ENCODE peak calls at places on chromosomes 13 and 19, in five cellular contexts. V is stimulated activated CD8-positive, alpha-beta memory T cell treated with anti-CD3 and anti-CD28 coated beads, Interleukin-7, amount 100 ng/mL, for 48 hours; Q is activated CD4-positive, alpha-beta T cell treated with anti-CD3 and anti-CD28 coated beads, Interleukin-2, amount 10 ng/mL, durations not matched to agents 7 days and 5 days; G is GM12892; W is body of pancreas. L is an unnamed sample.

GRCh38 chr13:83881031-83881727 is 1.1 kb downstream of the SLITRK1 start:
- DNase-seq in Q (no peak), W (no peak), V (no peak), G (no peak), L (no peak)

GRCh38 chr13:31927219-31927653 is 104.3 kb upstream of the FRY start:
- DNase-seq in V (no peak), G (no peak), W (peak), Q (no peak), L (no peak)

GRCh38 chr19:1258161-1258492 is 9.7 kb downstream of the MIDN start:
- DNase-seq in G (no peak), V (no peak), Q (no peak), W (no peak), L (no peak)

GRCh38 chr13:50080856-50081105 is 65.5 kb downstream of the KCNRG start:
- DNase-seq in G (no peak), Q (no peak), W (no peak), V (no peak), L (peak)

GRCh38 chr13:74210693-74211393 is 76.6 kb upstream of the KLF12 start:
- DNase-seq in G (no peak), V (no peak), W (peak), Q (no peak), L (no peak)

GRCh38 chr19:54517483-54517882 is 14.9 kb downstream of the LAIR2 start:
- DNase-seq in Q (peak), G (no peak), V (no peak), W (peak), L (peak)

GRCh38 chr13:42803563-42804212 is 22.3 kb downstream of the FAM216B start:
- DNase-seq in V (no peak), W (no peak), G (no peak), Q (no peak), L (no peak)

GRCh38 chr19:16896913-16897571 is 8.2 kb downstream of the F2RL3 start:
- DNase-seq in W (peak), V (peak), Q (peak), G (peak), L (peak)

GRCh38 chr13:47215741-47216140 is 318.9 kb upstream of the HTR2A start:
- DNase-seq in Q (no peak), G (no peak), V (no peak), W (no peak), L (peak)

GRCh38 chr19:8221161-8221560 is 12.0 kb downstream of the CERS4 start:
- DNase-seq in G (no peak), V (no peak), Q (no peak), W (peak), L (no peak)

GRCh38 chr13:93690139-93690538 is 463.5 kb downstream of the GPC6 start:
- DNase-seq in V (no peak), G (no peak), Q (no peak), W (no peak), L (no peak)

GRCh38 chr19:18058208-18059009 is 28.3 kb downstream of the IL12RB1 start:
- DNase-seq in V (peak), W (peak), Q (peak), G (peak), L (peak)

GRCh38 chr19:35693835-35694599 is 10.3 kb upstream of the ZBTB32 start:
- DNase-seq in W (peak), V (peak), G (peak), Q (peak), L (peak)

GRCh38 chr19:40191836-40192646 is 815 bp downstream of the MAP3K10 start:
- DNase-seq in G (no peak), Q (peak), V (no peak), W (peak), L (peak)

GRCh38 chr19:12331211-12331941 is 2.1 kb downstream of the ZNF563 start:
- DNase-seq in V (peak), W (no peak), Q (peak), G (peak), L (no peak)

GRCh38 chr19:18101268-18101667 is 3.7 kb downstream of the MAST3 start:
- DNase-seq in Q (no peak), V (no peak), W (no peak), G (no peak), L (no peak)

GRCh38 chr19:17908244-17908643 is 24.6 kb upstream of the CCDC124 start:
- DNase-seq in V (no peak), G (no peak), Q (no peak), W (no peak), L (no peak)

GRCh38 chr13:97012251-97013048 is 18.2 kb upstream of the OXGR1 start:
- DNase-seq in G (no peak), W (no peak), Q (no peak), V (no peak), L (no peak)

GRCh38 chr13:59750860-59751259 is 412.9 kb downstream of the DIAPH3 start:
- DNase-seq in W (peak), G (no peak), V (no peak), Q (no peak), L (no peak)

GRCh38 chr13:83798731-83799130 is 83.5 kb downstream of the SLITRK1 start:
- DNase-seq in W (no peak), G (no peak), Q (no peak), V (no peak), L (no peak)

GRCh38 chr13:78602561-78603239 is 652 bp downstream of the POU4F1 start:
- DNase-seq in W (no peak), G (no peak), V (no peak), Q (no peak), L (no peak)

GRCh38 chr19:6853868-6854267 is 33.5 kb upstream of the ADGRE1 start:
- DNase-seq in W (no peak), G (no peak), V (no peak), Q (no peak), L (no peak)

GRCh38 chr19:7506385-7507328 is 9.2 kb upstream of the ZNF358 start:
- DNase-seq in V (no peak), W (peak), Q (peak), G (no peak), L (peak)

GRCh38 chr19:17985037-17985818 is 18.3 kb downstream of the KCNN1 start:
- DNase-seq in G (no peak), V (no peak), W (no peak), Q (no peak), L (no peak)

GRCh38 chr13:44132710-44133109 is 240.9 kb upstream of the SERP2 start:
- DNase-seq in V (no peak), Q (no peak), G (no peak), W (peak), L (no peak)

GRCh38 chr13:47726394-47726793 is 274.7 kb downstream of the SUCLA2 start:
- DNase-seq in G (no peak), W (no peak), V (no peak), Q (no peak), L (no peak)

GRCh38 chr19:18119243-18120105 is 21.9 kb downstream of the MAST3 start:
- DNase-seq in Q (peak), V (peak), G (no peak), W (peak), L (no peak)

GRCh38 chr19:48969276-48970138 is 4.4 kb downstream of the FTL start:
- DNase-seq in W (no peak), G (no peak), V (no peak), Q (no peak), L (peak)

GRCh38 chr19:48271531-48272151 is 1.8 kb downstream of the ZNF114 start:
- DNase-seq in Q (no peak), V (no peak), W (peak), G (no peak), L (peak)

GRCh38 chr13:22332411-22332810 is 661.5 kb downstream of the FGF9 start:
- DNase-seq in W (no peak), G (no peak), V (no peak), Q (no peak), L (no peak)

GRCh38 chr19:51098366-51099069 is 9.7 kb downstream of the CTU1 start:
- DNase-seq in W (no peak), Q (peak), V (no peak), G (no peak), L (no peak)

GRCh38 chr13:44646044-44646443 is 69.9 kb upstream of the TSC22D1 start:
- DNase-seq in V (no peak), G (no peak), W (no peak), Q (no peak), L (no peak)

GRCh38 chr19:33811246-33811645 is 14.6 kb downstream of the KCTD15 start:
- DNase-seq in V (no peak), Q (no peak), G (no peak), W (no peak), L (no peak)

GRCh38 chr19:29815231-29815630 is 3.4 kb downstream of the CCNE1 start:
- DNase-seq in V (no peak), W (no peak), G (no peak), Q (peak), L (no peak)